ENCODE peak calls at places on chromosomes 3 and 15, in nine cellular contexts. One of them, this sample, is unnamed.

GRCh38 chr3:138063416-138063815 is 52.0 kb downstream of the DZIP1L start:
- DNase-seq in HEK293T: no peak
- DNase-seq in COR-L47: no peak
- DNase-seq in mucosa of gallbladder: no peak
- DNase-seq in iris pigment epithelial cell: no peak
- DNase-seq in caudate nucleus: no peak
- DNase-seq in endothelial cell of umbilical vein: no peak
- DNase-seq in aorta: no peak
- DNase-seq in stimulated activated CD4-positive, alpha-beta T cell treated with anti-CD3 and anti-CD28 coated beads, Interleukin-15, amount 100 ng/mL, for 1 hour: no peak
- DNase-seq in this sample: no peak

GRCh38 chr15:64895285-64896065 is 16.2 kb upstream of the ANKDD1A start:
- DNase-seq in aorta: peak; percentile 55
- DNase-seq in endothelial cell of umbilical vein: peak; percentile 53
- DNase-seq in caudate nucleus: no peak
- DNase-seq in iris pigment epithelial cell: peak; percentile 66
- DNase-seq in HEK293T: no peak
- DNase-seq in COR-L47: no peak
- DNase-seq in mucosa of gallbladder: no peak
- DNase-seq in stimulated activated CD4-positive, alpha-beta T cell treated with anti-CD3 and anti-CD28 coated beads, Interleukin-15, amount 100 ng/mL, for 1 hour: peak; percentile 16
- DNase-seq in this sample: no peak

GRCh38 chr3:31185004-31185357 is 290.5 kb upstream of the GADL1 start:
- DNase-seq in HEK293T: no peak
- DNase-seq in endothelial cell of umbilical vein: no peak
- DNase-seq in aorta: no peak
- DNase-seq in stimulated activated CD4-positive, alpha-beta T cell treated with anti-CD3 and anti-CD28 coated beads, Interleukin-15, amount 100 ng/mL, for 1 hour: no peak
- DNase-seq in COR-L47: no peak
- DNase-seq in mucosa of gallbladder: no peak
- DNase-seq in caudate nucleus: no peak
- DNase-seq in iris pigment epithelial cell: peak; percentile 62
- DNase-seq in this sample: no peak

GRCh38 chr3:155232605-155233004 is 60.9 kb downstream of the STRIT1 start:
- DNase-seq in HEK293T: no peak
- DNase-seq in caudate nucleus: no peak
- DNase-seq in stimulated activated CD4-positive, alpha-beta T cell treated with anti-CD3 and anti-CD28 coated beads, Interleukin-15, amount 100 ng/mL, for 1 hour: no peak
- DNase-seq in endothelial cell of umbilical vein: no peak
- DNase-seq in COR-L47: no peak
- DNase-seq in iris pigment epithelial cell: peak; percentile 93
- DNase-seq in mucosa of gallbladder: peak; percentile 54
- DNase-seq in aorta: peak; percentile 68
- DNase-seq in this sample: no peak

GRCh38 chr3:114527036-114527644 is 233.3 kb downstream of the TIGIT start:
- DNase-seq in caudate nucleus: no peak
- DNase-seq in COR-L47: no peak
- DNase-seq in iris pigment epithelial cell: peak; percentile 32
- DNase-seq in HEK293T: peak; percentile 13
- DNase-seq in aorta: no peak
- DNase-seq in stimulated activated CD4-positive, alpha-beta T cell treated with anti-CD3 and anti-CD28 coated beads, Interleukin-15, amount 100 ng/mL, for 1 hour: no peak
- DNase-seq in mucosa of gallbladder: no peak
- DNase-seq in endothelial cell of umbilical vein: peak; percentile 37
- DNase-seq in this sample: no peak

GRCh38 chr3:38029400-38030125 is at the start of gene PLCD1:
- DNase-seq in endothelial cell of umbilical vein: peak; percentile 43
- DNase-seq in stimulated activated CD4-positive, alpha-beta T cell treated with anti-CD3 and anti-CD28 coated beads, Interleukin-15, amount 100 ng/mL, for 1 hour: no peak
- DNase-seq in HEK293T: peak; percentile 41
- DNase-seq in COR-L47: no peak
- DNase-seq in iris pigment epithelial cell: peak; percentile 22
- DNase-seq in caudate nucleus: peak; percentile 26
- DNase-seq in aorta: peak; percentile 93
- DNase-seq in mucosa of gallbladder: peak; percentile 74
- DNase-seq in this sample: peak; percentile 37

GRCh38 chr3:47429476-47430270 is 46.1 kb downstream of the SCAP start:
- DNase-seq in COR-L47: no peak
- DNase-seq in mucosa of gallbladder: no peak
- DNase-seq in stimulated activated CD4-positive, alpha-beta T cell treated with anti-CD3 and anti-CD28 coated beads, Interleukin-15, amount 100 ng/mL, for 1 hour: no peak
- DNase-seq in HEK293T: no peak
- DNase-seq in iris pigment epithelial cell: no peak
- DNase-seq in caudate nucleus: no peak
- DNase-seq in endothelial cell of umbilical vein: no peak
- DNase-seq in aorta: no peak
- DNase-seq in this sample: no peak

GRCh38 chr3:149717391-149718056 is 34.8 kb downstream of the COMMD2 start:
- DNase-seq in endothelial cell of umbilical vein: peak; percentile 87
- DNase-seq in caudate nucleus: no peak
- DNase-seq in HEK293T: peak; percentile 58
- DNase-seq in iris pigment epithelial cell: peak; percentile 82
- DNase-seq in COR-L47: peak; percentile 51
- DNase-seq in mucosa of gallbladder: peak; percentile 68
- DNase-seq in aorta: peak; percentile 47
- DNase-seq in stimulated activated CD4-positive, alpha-beta T cell treated with anti-CD3 and anti-CD28 coated beads, Interleukin-15, amount 100 ng/mL, for 1 hour: no peak
- DNase-seq in this sample: peak; percentile 12

GRCh38 chr3:8741581-8742355 is 8.2 kb downstream of the CAV3 start:
- DNase-seq in endothelial cell of umbilical vein: peak; percentile 66
- DNase-seq in aorta: no peak
- DNase-seq in HEK293T: peak; percentile 20
- DNase-seq in COR-L47: no peak
- DNase-seq in caudate nucleus: no peak
- DNase-seq in iris pigment epithelial cell: peak; percentile 83
- DNase-seq in stimulated activated CD4-positive, alpha-beta T cell treated with anti-CD3 and anti-CD28 coated beads, Interleukin-15, amount 100 ng/mL, for 1 hour: no peak
- DNase-seq in mucosa of gallbladder: no peak
- DNase-seq in this sample: no peak

GRCh38 chr3:183254816-183255730 is 2.0 kb downstream of the B3GNT5 start:
- DNase-seq in caudate nucleus: no peak
- DNase-seq in stimulated activated CD4-positive, alpha-beta T cell treated with anti-CD3 and anti-CD28 coated beads, Interleukin-15, amount 100 ng/mL, for 1 hour: no peak
- DNase-seq in mucosa of gallbladder: no peak
- DNase-seq in iris pigment epithelial cell: peak; percentile 62
- DNase-seq in endothelial cell of umbilical vein: peak; percentile 42
- DNase-seq in aorta: no peak
- DNase-seq in COR-L47: peak; percentile 49
- DNase-seq in HEK293T: peak; percentile 14
- DNase-seq in this sample: no peak

GRCh38 chr15:95845862-95846515 is 484.5 kb upstream of the NR2F2 start:
- DNase-seq in iris pigment epithelial cell: peak; percentile 90
- DNase-seq in HEK293T: no peak
- DNase-seq in caudate nucleus: no peak
- DNase-seq in stimulated activated CD4-positive, alpha-beta T cell treated with anti-CD3 and anti-CD28 coated beads, Interleukin-15, amount 100 ng/mL, for 1 hour: no peak
- DNase-seq in endothelial cell of umbilical vein: no peak
- DNase-seq in COR-L47: no peak
- DNase-seq in aorta: peak; percentile 43
- DNase-seq in mucosa of gallbladder: no peak
- DNase-seq in this sample: no peak

GRCh38 chr15:96972201-96972600 is 641.7 kb downstream of the NR2F2 start:
- DNase-seq in endothelial cell of umbilical vein: peak; percentile 78
- DNase-seq in stimulated activated CD4-positive, alpha-beta T cell treated with anti-CD3 and anti-CD28 coated beads, Interleukin-15, amount 100 ng/mL, for 1 hour: no peak
- DNase-seq in iris pigment epithelial cell: no peak
- DNase-seq in aorta: no peak
- DNase-seq in COR-L47: no peak
- DNase-seq in HEK293T: no peak
- DNase-seq in mucosa of gallbladder: no peak
- DNase-seq in caudate nucleus: no peak
- DNase-seq in this sample: no peak

GRCh38 chr15:65087873-65088642 is 11.5 kb downstream of the KBTBD13 start:
- DNase-seq in mucosa of gallbladder: peak; percentile 68
- DNase-seq in COR-L47: no peak
- DNase-seq in HEK293T: no peak
- DNase-seq in iris pigment epithelial cell: no peak
- DNase-seq in aorta: peak; percentile 95
- DNase-seq in stimulated activated CD4-positive, alpha-beta T cell treated with anti-CD3 and anti-CD28 coated beads, Interleukin-15, amount 100 ng/mL, for 1 hour: no peak
- DNase-seq in endothelial cell of umbilical vein: no peak
- DNase-seq in caudate nucleus: no peak
- DNase-seq in this sample: no peak

GRCh38 chr15:88794001-88794400 is 9.2 kb upstream of the ACAN start:
- DNase-seq in COR-L47: no peak
- DNase-seq in iris pigment epithelial cell: no peak
- DNase-seq in HEK293T: no peak
- DNase-seq in aorta: no peak
- DNase-seq in stimulated activated CD4-positive, alpha-beta T cell treated with anti-CD3 and anti-CD28 coated beads, Interleukin-15, amount 100 ng/mL, for 1 hour: no peak
- DNase-seq in caudate nucleus: no peak
- DNase-seq in endothelial cell of umbilical vein: no peak
- DNase-seq in mucosa of gallbladder: no peak
- DNase-seq in this sample: no peak

GRCh38 chr3:134462236-134463059 is 23.3 kb downstream of the ANAPC13 start:
- DNase-seq in stimulated activated CD4-positive, alpha-beta T cell treated with anti-CD3 and anti-CD28 coated beads, Interleukin-15, amount 100 ng/mL, for 1 hour: no peak
- DNase-seq in endothelial cell of umbilical vein: peak; percentile 33
- DNase-seq in COR-L47: no peak
- DNase-seq in aorta: no peak
- DNase-seq in HEK293T: no peak
- DNase-seq in iris pigment epithelial cell: peak; percentile 75
- DNase-seq in caudate nucleus: no peak
- DNase-seq in mucosa of gallbladder: no peak
- DNase-seq in this sample: no peak

GRCh38 chr3:141646760-141647561 is 91.1 kb upstream of the RNF7 start:
- DNase-seq in iris pigment epithelial cell: peak; percentile 76
- DNase-seq in COR-L47: peak; percentile 67
- DNase-seq in aorta: peak; percentile 68
- DNase-seq in HEK293T: peak; percentile 64
- DNase-seq in endothelial cell of umbilical vein: peak; percentile 58
- DNase-seq in stimulated activated CD4-positive, alpha-beta T cell treated with anti-CD3 and anti-CD28 coated beads, Interleukin-15, amount 100 ng/mL, for 1 hour: no peak
- DNase-seq in mucosa of gallbladder: peak; percentile 56
- DNase-seq in caudate nucleus: no peak
- DNase-seq in this sample: no peak

GRCh38 chr3:123367467-123368154 is 81.3 kb downstream of the ADCY5 start:
- DNase-seq in caudate nucleus: peak; percentile 67
- DNase-seq in stimulated activated CD4-positive, alpha-beta T cell treated with anti-CD3 and anti-CD28 coated beads, Interleukin-15, amount 100 ng/mL, for 1 hour: no peak
- DNase-seq in aorta: no peak
- DNase-seq in iris pigment epithelial cell: no peak
- DNase-seq in COR-L47: no peak
- DNase-seq in mucosa of gallbladder: no peak
- DNase-seq in endothelial cell of umbilical vein: no peak
- DNase-seq in HEK293T: no peak
- DNase-seq in this sample: no peak

GRCh38 chr15:83057002-83057401 is 10.1 kb downstream of the BTBD1 start:
- DNase-seq in mucosa of gallbladder: no peak
- DNase-seq in stimulated activated CD4-positive, alpha-beta T cell treated with anti-CD3 and anti-CD28 coated beads, Interleukin-15, amount 100 ng/mL, for 1 hour: no peak
- DNase-seq in iris pigment epithelial cell: no peak
- DNase-seq in COR-L47: no peak
- DNase-seq in HEK293T: no peak
- DNase-seq in endothelial cell of umbilical vein: no peak
- DNase-seq in caudate nucleus: no peak
- DNase-seq in aorta: no peak
- DNase-seq in this sample: no peak

GRCh38 chr3:139304383-139304782 is 39.4 kb upstream of the MRPS22 start:
- DNase-seq in COR-L47: no peak
- DNase-seq in HEK293T: no peak
- DNase-seq in stimulated activated CD4-positive, alpha-beta T cell treated with anti-CD3 and anti-CD28 coated beads, Interleukin-15, amount 100 ng/mL, for 1 hour: no peak
- DNase-seq in mucosa of gallbladder: no peak
- DNase-seq in aorta: no peak
- DNase-seq in endothelial cell of umbilical vein: no peak
- DNase-seq in iris pigment epithelial cell: no peak
- DNase-seq in caudate nucleus: no peak
- DNase-seq in this sample: no peak

GRCh38 chr3:126121074-126121473 is 37.1 kb upstream of the SLC41A3 start:
- DNase-seq in endothelial cell of umbilical vein: no peak
- DNase-seq in HEK293T: no peak
- DNase-seq in iris pigment epithelial cell: no peak
- DNase-seq in stimulated activated CD4-positive, alpha-beta T cell treated with anti-CD3 and anti-CD28 coated beads, Interleukin-15, amount 100 ng/mL, for 1 hour: no peak
- DNase-seq in aorta: peak; percentile 17
- DNase-seq in COR-L47: no peak
- DNase-seq in caudate nucleus: no peak
- DNase-seq in mucosa of gallbladder: no peak
- DNase-seq in this sample: no peak

GRCh38 chr15:29939404-29939803 is 117.1 kb upstream of the TJP1 start:
- DNase-seq in aorta: no peak
- DNase-seq in caudate nucleus: no peak
- DNase-seq in endothelial cell of umbilical vein: no peak
- DNase-seq in iris pigment epithelial cell: peak; percentile 44
- DNase-seq in COR-L47: no peak
- DNase-seq in mucosa of gallbladder: no peak
- DNase-seq in HEK293T: no peak
- DNase-seq in stimulated activated CD4-positive, alpha-beta T cell treated with anti-CD3 and anti-CD28 coated beads, Interleukin-15, amount 100 ng/mL, for 1 hour: no peak
- DNase-seq in this sample: no peak

GRCh38 chr3:5187152-5187919 is at the start of gene EDEM1:
- DNase-seq in COR-L47: peak; percentile 29
- DNase-seq in aorta: peak; percentile 97
- DNase-seq in HEK293T: peak; percentile 97
- DNase-seq in endothelial cell of umbilical vein: peak; percentile 98
- DNase-seq in iris pigment epithelial cell: peak; percentile 94
- DNase-seq in stimulated activated CD4-positive, alpha-beta T cell treated with anti-CD3 and anti-CD28 coated beads, Interleukin-15, amount 100 ng/mL, for 1 hour: peak; percentile 98
- DNase-seq in caudate nucleus: peak; percentile 90
- DNase-seq in mucosa of gallbladder: peak; percentile 96
- DNase-seq in this sample: peak; percentile 83

GRCh38 chr3:24299801-24300626 is 194.6 kb downstream of the THRB start:
- DNase-seq in iris pigment epithelial cell: peak; percentile 81
- DNase-seq in aorta: no peak
- DNase-seq in COR-L47: no peak
- DNase-seq in stimulated activated CD4-positive, alpha-beta T cell treated with anti-CD3 and anti-CD28 coated beads, Interleukin-15, amount 100 ng/mL, for 1 hour: no peak
- DNase-seq in HEK293T: no peak
- DNase-seq in endothelial cell of umbilical vein: peak; percentile 17
- DNase-seq in mucosa of gallbladder: no peak
- DNase-seq in caudate nucleus: no peak
- DNase-seq in this sample: no peak

GRCh38 chr15:73031648-73032047 is 20.6 kb upstream of the NEO1 start:
- DNase-seq in endothelial cell of umbilical vein: no peak
- DNase-seq in iris pigment epithelial cell: no peak
- DNase-seq in stimulated activated CD4-positive, alpha-beta T cell treated with anti-CD3 and anti-CD28 coated beads, Interleukin-15, amount 100 ng/mL, for 1 hour: no peak
- DNase-seq in caudate nucleus: no peak
- DNase-seq in HEK293T: no peak
- DNase-seq in COR-L47: no peak
- DNase-seq in mucosa of gallbladder: no peak
- DNase-seq in aorta: no peak
- DNase-seq in this sample: no peak

GRCh38 chr3:196739671-196740475 is at the start of gene PAK2:
- DNase-seq in iris pigment epithelial cell: peak; percentile 87
- DNase-seq in aorta: peak; percentile 96
- DNase-seq in stimulated activated CD4-positive, alpha-beta T cell treated with anti-CD3 and anti-CD28 coated beads, Interleukin-15, amount 100 ng/mL, for 1 hour: peak; percentile 87
- DNase-seq in COR-L47: peak; percentile 90
- DNase-seq in HEK293T: peak; percentile 76
- DNase-seq in mucosa of gallbladder: peak; percentile 92
- DNase-seq in endothelial cell of umbilical vein: peak; percentile 85
- DNase-seq in caudate nucleus: peak; percentile 91
- DNase-seq in this sample: peak; percentile 92

GRCh38 chr3:187188931-187189330 is 8.4 kb upstream of the RTP1 start:
- DNase-seq in iris pigment epithelial cell: peak; percentile 55
- DNase-seq in aorta: no peak
- DNase-seq in endothelial cell of umbilical vein: no peak
- DNase-seq in COR-L47: no peak
- DNase-seq in stimulated activated CD4-positive, alpha-beta T cell treated with anti-CD3 and anti-CD28 coated beads, Interleukin-15, amount 100 ng/mL, for 1 hour: no peak
- DNase-seq in caudate nucleus: no peak
- DNase-seq in mucosa of gallbladder: no peak
- DNase-seq in HEK293T: no peak
- DNase-seq in this sample: no peak

This sample was measured in nucleus accumbens.